ENCODE peak calls at places on chromosomes 16 and 17, in six cellular contexts. S is stomach, O is transverse colon, Y is sigmoid colon, A is HL-60, G is prostate gland. Z is an unnamed sample.

GRCh38 chr16:55048745-55049144 is 118.1 kb downstream of the IRX5 start:
- DNase-seq in S (no peak), O (no peak), Y (peak), A (no peak), G (no peak), Z (no peak)

GRCh38 chr16:64092284-64092683 is 1029.6 kb downstream of the CDH11 start:
- DNase-seq in S (no peak), O (no peak), Y (no peak), A (no peak), G (no peak), Z (peak)

GRCh38 chr16:3902731-3903130 is 22.2 kb upstream of the CREBBP start:
- DNase-seq in S (no peak), O (no peak), Y (peak), A (no peak), G (no peak), Z (no peak)

GRCh38 chr17:44170499-44171201 is at the start of gene ASB16:
- DNase-seq in S (peak), O (no peak), Y (no peak), A (no peak), G (peak), Z (no peak)

GRCh38 chr17:41848788-41849187 is 11.2 kb downstream of the KLHL10 start:
- DNase-seq in S (no peak), O (no peak), Y (no peak), A (no peak), G (no peak), Z (no peak)

GRCh38 chr17:50035421-50035879 is 20.5 kb upstream of the ITGA3 start:
- DNase-seq in S (no peak), O (no peak), Y (no peak), A (no peak), G (no peak), Z (no peak)

GRCh38 chr17:67999291-67999911 is 3.1 kb upstream of the C17orf58 start:
- DNase-seq in S (no peak), O (no peak), Y (no peak), A (no peak), G (no peak), Z (no peak)

GRCh38 chr16:50259334-50260205 is 6.8 kb upstream of the ADCY7 start:
- DNase-seq in S (peak), O (peak), Y (peak), A (no peak), G (no peak), Z (no peak)

GRCh38 chr17:45394913-45395568 is 37.6 kb downstream of the ARHGAP27 start:
- DNase-seq in S (peak), O (peak), Y (peak), A (no peak), G (peak), Z (no peak)

GRCh38 chr16:65684230-65684629 is 562.4 kb upstream of the CDH11 start:
- DNase-seq in S (no peak), O (no peak), Y (no peak), A (no peak), G (no peak), Z (no peak)

GRCh38 chr17:48995871-48996695 is 1.1 kb upstream of the IGF2BP1 start:
- DNase-seq in S (no peak), O (no peak), Y (no peak), A (no peak), G (no peak), Z (no peak)

GRCh38 chr17:43755389-43755875 is 3.2 kb downstream of the SOST start:
- DNase-seq in S (no peak), O (no peak), Y (peak), A (no peak), G (no peak), Z (no peak)

GRCh38 chr16:57485916-57486857 is at the start of gene DOK4:
- DNase-seq in S (peak), O (peak), Y (peak), A (no peak), G (peak), Z (no peak)

GRCh38 chr16:27406729-27407128 is 4.8 kb downstream of the IL21R start:
- DNase-seq in S (no peak), O (no peak), Y (no peak), A (no peak), G (no peak), Z (no peak)

GRCh38 chr17:18015603-18016002 is 23.4 kb downstream of the ATPAF2 start:
- DNase-seq in S (no peak), O (no peak), Y (no peak), A (no peak), G (no peak), Z (no peak)

GRCh38 chr16:88013091-88013609 is 61.9 kb downstream of the BANP start:
- DNase-seq in S (peak), O (peak), Y (peak), A (no peak), G (no peak), Z (no peak)

GRCh38 chr16:47260496-47260895 is 116.8 kb upstream of the NETO2 start:
- DNase-seq in S (no peak), O (no peak), Y (no peak), A (no peak), G (no peak), Z (no peak)

GRCh38 chr16:49652441-49653175 is 203.3 kb downstream of the ZNF423 start:
- DNase-seq in S (no peak), O (no peak), Y (peak), A (no peak), G (no peak), Z (no peak)

GRCh38 chr16:89565506-89566372 is 5.3 kb downstream of the RPL13 start:
- DNase-seq in S (peak), O (peak), Y (no peak), A (peak), G (peak), Z (no peak)

GRCh38 chr17:58917228-58917627 is 161.6 kb downstream of the PPM1E start:
- DNase-seq in S (no peak), O (no peak), Y (no peak), A (no peak), G (no peak), Z (no peak)

GRCh38 chr17:52660692-52661091 is 502.2 kb upstream of the CA10 start:
- DNase-seq in S (no peak), O (no peak), Y (no peak), A (no peak), G (no peak), Z (no peak)

GRCh38 chr17:40563371-40564052 is 1.8 kb downstream of the CCR7 start:
- DNase-seq in S (peak), O (no peak), Y (no peak), A (no peak), G (no peak), Z (no peak)

GRCh38 chr16:79665970-79666369 is 65.4 kb upstream of the MAF start:
- DNase-seq in S (no peak), O (no peak), Y (no peak), A (no peak), G (no peak), Z (no peak)

GRCh38 chr17:61307905-61308886 is 91.4 kb upstream of the TBX2 start:
- DNase-seq in S (no peak), O (no peak), Y (no peak), A (no peak), G (no peak), Z (no peak)

GRCh38 chr17:52147872-52148271 is 10.6 kb downstream of the CA10 start:
- DNase-seq in S (no peak), O (no peak), Y (no peak), A (no peak), G (no peak), Z (no peak)

GRCh38 chr16:80477838-80478237 is 63.0 kb upstream of the DYNLRB2 start:
- DNase-seq in S (no peak), O (no peak), Y (no peak), A (no peak), G (no peak), Z (no peak)

GRCh38 chr17:10172241-10172741 is 26.1 kb downstream of the GAS7 start:
- DNase-seq in S (no peak), O (no peak), Y (no peak), A (peak), G (no peak), Z (no peak)

GRCh38 chr17:69869667-69870066 is 205.4 kb upstream of the KCNJ16 start:
- DNase-seq in S (no peak), O (no peak), Y (no peak), A (no peak), G (no peak), Z (no peak)

GRCh38 chr17:51725185-51725584 is 433.3 kb downstream of the CA10 start:
- DNase-seq in S (no peak), O (no peak), Y (no peak), A (no peak), G (no peak), Z (no peak)

GRCh38 chr17:49822829-49823228 is 25.0 kb downstream of the TAC4 start:
- DNase-seq in S (no peak), O (peak), Y (peak), A (no peak), G (no peak), Z (no peak)

GRCh38 chr17:19362293-19363113 is at the start of gene B9D1:
- DNase-seq in S (peak), O (peak), Y (peak), A (peak), G (peak), Z (peak)
- H3K27ac ChIP-seq in S (peak), O (peak), Y (peak), A (peak), G (peak), Z (peak)

GRCh38 chr16:24731722-24732419 is 2.4 kb downstream of the TNRC6A start:
- DNase-seq in S (peak), O (no peak), Y (no peak), A (no peak), G (no peak), Z (no peak)
- TF ChIP-seq POLR2AphosphoS5 in S (no peak), O (no peak), Y (peak), A (no peak), G (no peak), Z (no peak)

GRCh38 chr17:78192616-78193015 is 5.5 kb downstream of the AFMID start:
- DNase-seq in S (no peak), O (no peak), Y (no peak), A (no peak), G (no peak), Z (no peak)

GRCh38 chr17:78200451-78200850 is 13.3 kb downstream of the AFMID start:
- DNase-seq in S (no peak), O (no peak), Y (no peak), A (no peak), G (no peak), Z (no peak)

GRCh38 chr17:78202666-78203065 is 11.4 kb upstream of the BIRC5 start:
- DNase-seq in S (no peak), O (no peak), Y (no peak), A (no peak), G (no peak), Z (no peak)

GRCh38 chr17:78197147-78197830 is 10.1 kb downstream of the AFMID start:
- DNase-seq in S (no peak), O (no peak), Y (no peak), A (no peak), G (no peak), Z (no peak)

GRCh38 chr17:78196712-78197111 is 9.6 kb downstream of the AFMID start:
- DNase-seq in S (no peak), O (no peak), Y (no peak), A (no peak), G (no peak), Z (no peak)
- H3K27ac ChIP-seq in S (no peak), O (no peak), Y (no peak), A (no peak), G (no peak), Z (no peak)

DNA sequence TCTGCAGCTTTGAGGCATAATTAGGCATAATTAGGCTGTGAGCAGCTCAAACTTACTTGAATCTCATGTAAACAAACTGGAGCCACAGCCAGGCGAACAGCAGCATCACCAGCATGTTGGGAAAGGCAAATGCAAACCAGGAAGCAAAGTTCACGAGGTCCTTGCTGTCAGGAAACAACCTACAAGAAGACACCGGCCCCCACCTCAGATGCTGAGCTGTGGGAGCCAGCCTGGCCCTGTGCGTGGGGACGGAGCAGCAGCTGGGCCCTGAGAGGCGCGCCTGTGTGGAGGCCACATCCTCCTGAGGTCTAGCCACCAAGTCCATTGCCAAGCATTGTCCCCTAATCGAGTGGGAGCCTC is 12.2 kb downstream of the SLC13A5 start:
- DNase-seq in S (no peak), O (no peak), Y (peak), A (no peak), G (no peak), Z (no peak)
- TF ChIP-seq POLR2AphosphoS5 in S (no peak), O (no peak), Y (no peak), A (no peak), G (no peak), Z (no peak)

DNA sequence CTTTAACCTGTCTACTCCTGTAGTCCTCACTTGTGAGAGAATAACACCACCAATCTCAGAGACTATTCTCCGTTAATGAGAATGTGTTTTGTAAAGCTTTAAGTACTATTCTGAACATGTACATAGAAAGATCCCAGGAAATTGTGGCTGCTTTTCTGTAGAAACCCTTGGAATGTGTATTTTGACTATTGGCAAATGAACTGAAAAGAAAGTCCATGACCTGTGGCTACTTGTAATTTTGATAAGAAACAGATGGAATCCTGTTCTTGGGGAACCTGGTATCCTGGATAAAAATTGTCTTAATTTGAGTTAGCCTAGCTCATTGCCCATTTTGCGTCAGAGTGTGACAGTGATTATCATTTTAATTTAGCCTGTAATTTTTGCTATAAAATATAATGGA is 9.1 kb downstream of the CTCF start:
- DNase-seq in S (no peak), O (no peak), Y (no peak), A (no peak), G (no peak), Z (no peak)
- H3K27ac ChIP-seq in S (no peak), O (no peak), Y (no peak), A (no peak), G (no peak), Z (no peak)

DNA sequence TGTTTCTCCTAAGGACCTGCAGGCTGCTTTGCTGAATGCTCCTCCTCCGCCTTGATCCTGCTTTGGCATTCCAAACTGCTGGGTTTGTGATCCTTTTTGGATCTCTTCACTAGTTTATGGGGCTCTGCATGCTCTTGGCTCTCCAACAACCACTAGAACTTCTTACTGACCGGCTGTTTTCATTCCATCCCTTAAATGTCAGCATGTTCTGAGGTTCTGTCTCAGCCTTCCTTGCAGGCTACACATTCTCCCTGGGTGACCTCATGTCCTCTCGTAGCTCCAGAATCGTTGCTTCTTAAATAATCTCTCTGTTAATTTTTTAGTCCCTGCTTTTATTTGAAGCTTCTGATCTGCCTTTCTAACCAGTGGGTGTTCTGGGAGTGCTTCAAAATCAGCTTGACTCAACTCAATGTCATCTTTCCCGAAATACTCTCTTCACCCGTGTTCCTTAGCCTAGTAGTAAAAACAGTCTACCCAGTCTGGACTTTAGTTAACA is 119.0 kb upstream of the HS3ST2 start:
- DNase-seq in S (no peak), O (peak), Y (peak), A (no peak), G (no peak), Z (no peak)
- TF ChIP-seq POLR2AphosphoS5 in S (no peak), O (peak), Y (peak), A (no peak), G (peak), Z (no peak)

DNA sequence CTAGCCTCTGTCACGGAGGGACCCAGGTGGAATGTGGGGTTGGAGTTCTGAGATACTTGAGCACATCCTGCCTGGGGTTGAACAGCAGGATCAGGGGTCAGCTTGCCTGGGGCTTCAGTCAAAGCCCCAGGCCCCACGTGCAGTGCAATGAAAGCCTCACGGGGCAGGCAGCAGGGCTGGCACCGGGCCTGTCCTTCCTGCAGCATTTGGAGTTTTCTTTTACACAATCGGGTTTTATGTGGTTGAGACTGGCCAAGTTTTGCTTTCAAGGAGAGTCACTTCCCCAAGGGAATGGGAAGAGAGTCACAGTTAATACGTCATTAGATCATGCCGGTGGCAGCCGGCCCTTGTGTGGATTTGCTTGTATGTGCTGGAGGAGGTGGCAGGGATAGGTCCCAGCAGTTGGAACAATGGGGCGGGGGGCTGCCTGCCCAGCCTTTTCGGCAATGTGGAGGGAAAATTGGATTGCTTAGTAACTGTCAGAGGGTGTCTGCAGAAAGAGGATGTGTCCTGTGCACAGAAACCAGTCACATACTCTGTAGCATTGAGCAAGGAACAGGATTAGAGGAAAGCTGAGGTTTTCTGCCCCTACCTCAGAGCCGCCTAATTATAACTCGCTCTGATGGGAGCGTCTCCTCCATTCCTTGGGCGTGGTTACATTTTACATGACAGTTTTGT is 4.5 kb downstream of the RMI2 start:
- DNase-seq in S (peak), O (peak), Y (peak), A (peak), G (peak), Z (no peak)
- H3K27ac ChIP-seq in S (peak), O (peak), Y (peak), A (peak), G (peak), Z (peak)

DNA sequence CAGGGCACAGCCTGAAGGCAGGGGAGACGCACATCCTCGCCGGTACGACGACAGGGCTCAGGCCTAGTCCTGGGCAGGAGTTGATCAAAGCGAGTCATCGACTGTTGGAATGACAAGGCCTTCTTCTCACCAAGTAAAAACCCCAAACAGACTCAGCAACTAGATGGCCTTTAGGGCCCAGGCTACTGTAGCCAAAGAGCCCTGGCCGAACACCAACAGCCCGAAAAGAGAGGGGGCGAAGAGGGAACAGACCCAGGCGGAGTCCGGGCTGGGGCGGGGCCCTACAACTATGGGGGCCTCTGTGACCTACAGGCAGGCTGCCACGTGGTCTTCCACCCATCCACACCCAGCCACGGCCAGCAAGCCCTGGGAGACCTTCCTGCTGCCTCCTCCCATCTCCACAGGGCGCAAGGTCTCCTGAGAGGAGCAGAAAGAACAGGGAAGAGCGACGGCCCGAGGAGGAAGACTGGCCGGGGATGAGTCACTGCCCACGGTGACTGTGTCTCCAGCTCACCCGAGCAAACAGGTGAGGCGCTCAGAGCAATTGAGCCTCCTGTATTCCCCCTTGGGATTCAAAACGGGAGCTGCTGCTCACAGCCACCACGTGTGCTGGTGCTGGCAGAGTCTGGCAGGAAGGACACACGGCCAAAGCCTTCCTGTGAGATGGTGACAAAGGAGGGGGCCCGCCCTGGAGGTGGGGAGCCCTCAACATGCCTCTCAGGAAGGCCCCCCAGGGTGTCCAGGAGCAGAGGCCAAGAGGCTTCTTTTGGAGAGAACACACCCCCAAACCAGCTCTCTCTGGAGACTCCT is 17.7 kb downstream of the SLC16A3 start:
- DNase-seq in S (peak), O (peak), Y (no peak), A (no peak), G (no peak), Z (no peak)
- TF ChIP-seq POLR2AphosphoS5 in S (no peak), O (no peak), Y (no peak), A (no peak), G (peak), Z (peak)

GRCh38 chr17:29061036-29061435 is 18.1 kb downstream of the PIPOX start:
- DNase-seq in S (no peak), O (no peak), Y (no peak), A (no peak), G (no peak), Z (no peak)
- H3K27ac ChIP-seq in S (no peak), O (no peak), Y (no peak), A (no peak), G (no peak), Z (no peak)

Z was measured in Panc1.